ENCODE peak calls at places on chromosomes 1 and 21, in four cellular contexts. B, X, F and I are unnamed samples.

GRCh38 chr1:60972841-60973364 is 109.5 kb upstream of the NFIA start:
- DNase-seq in X (no peak), F (no peak), B (no peak), I (no peak)

GRCh38 chr1:55288245-55288644 is 73.1 kb upstream of the USP24 start:
- DNase-seq in F (no peak), X (no peak), B (no peak), I (no peak)

GRCh38 chr1:110485725-110486124 is 33.2 kb downstream of the KCNA10 start:
- DNase-seq in F (no peak), X (no peak), B (no peak), I (no peak)

GRCh38 chr1:203435628-203436027 is 40.0 kb upstream of the PRELP start:
- DNase-seq in X (no peak), F (no peak), B (no peak), I (no peak)

GRCh38 chr1:117059334-117059677 is 820 bp upstream of the TTF2 start:
- DNase-seq in B (peak), F (no peak), X (no peak), I (no peak)

GRCh38 chr1:63264161-63264560 is 58.2 kb upstream of the FOXD3 start:
- DNase-seq in B (no peak), F (no peak), X (no peak), I (no peak)

GRCh38 chr1:194535369-194535768 is 1349.0 kb upstream of the B3GALT2 start:
- DNase-seq in B (no peak), X (no peak), F (peak), I (no peak)

GRCh38 chr1:15951341-15952153 is 24.4 kb downstream of the ZBTB17 start:
- DNase-seq in F (no peak), B (no peak), X (no peak), I (no peak)

GRCh38 chr1:183931646-183932271 is 105.8 kb downstream of the COLGALT2 start:
- DNase-seq in B (no peak), F (no peak), X (no peak), I (no peak)

GRCh38 chr21:35980821-35981220 is 79.5 kb downstream of the SETD4 start:
- DNase-seq in B (no peak), F (no peak), X (no peak), I (no peak)

GRCh38 chr1:39434797-39435395 is 56.5 kb upstream of the BMP8A start:
- DNase-seq in X (no peak), B (no peak), F (no peak), I (no peak)

GRCh38 chr1:174769961-174770549 is 229.7 kb upstream of the CACYBP start:
- DNase-seq in X (peak), B (no peak), F (peak), I (peak)

GRCh38 chr1:165696625-165697100 is 1.7 kb downstream of the ALDH9A1 start:
- DNase-seq in X (no peak), B (no peak), F (no peak), I (no peak)

GRCh38 chr1:25519624-25520023 is 23.8 kb upstream of the LDLRAP1 start:
- DNase-seq in F (no peak), X (no peak), B (no peak), I (no peak)

GRCh38 chr1:167542109-167543032 is 11.2 kb downstream of the CREG1 start:
- DNase-seq in X (no peak), F (no peak), B (no peak), I (no peak)

GRCh38 chr1:24294757-24295371 is 24.3 kb upstream of the GRHL3 start:
- DNase-seq in X (no peak), F (no peak), B (no peak), I (no peak)

GRCh38 chr1:230356869-230357778 is 69.0 kb downstream of the PGBD5 start:
- DNase-seq in F (peak), X (no peak), B (no peak), I (no peak)

GRCh38 chr1:51253691-51254090 is 17.6 kb downstream of the RNF11 start:
- DNase-seq in B (no peak), X (no peak), F (no peak), I (no peak)

GRCh38 chr21:46116189-46116845 is 18.4 kb downstream of the COL6A2 start:
- DNase-seq in F (peak), B (no peak), X (no peak), I (no peak)

GRCh38 chr1:212218911-212219310 is 66.3 kb upstream of the PPP2R5A start:
- DNase-seq in X (no peak), F (peak), B (no peak), I (no peak)

GRCh38 chr1:22284906-22285544 is 142.1 kb upstream of the WNT4 start:
- DNase-seq in B (no peak), F (no peak), X (no peak), I (no peak)

GRCh38 chr1:172654535-172654934 is 4.4 kb upstream of the FASLG start:
- DNase-seq in B (no peak), F (no peak), X (no peak), I (no peak)